ENCODE peak calls at places on chromosome 11, in four cellular contexts. W is activated CD4-positive, CD25-positive, alpha-beta regulatory T cell; J is SJSA1; K is stimulated activated CD4-positive, alpha-beta T cell treated with anti-CD3 and anti-CD28 coated beads, Interleukin-4, amount 100 ng/mL, for 1 hour. X is an unnamed sample.

GRCh38 chr11:118804094-118804493 is 13.1 kb upstream of the DDX6 start:
- DNase-seq in W (no peak), J (no peak), K (no peak), X (no peak)

GRCh38 chr11:132106336-132106982 is 736.0 kb downstream of the NTM start:
- DNase-seq in W (no peak), J (no peak), K (no peak), X (no peak)

GRCh38 chr11:117197516-117198456 is 1.4 kb upstream of the TAGLN start:
- DNase-seq in W (no peak), J (peak; percentile 16), K (no peak), X (peak; percentile 31)

GRCh38 chr11:27619039-27619438 is 81.2 kb downstream of the BDNF start:
- DNase-seq in W (no peak), J (no peak), K (no peak), X (no peak)

GRCh38 chr11:71426413-71426812 is 21.8 kb downstream of the DHCR7 start:
- DNase-seq in W (no peak), J (no peak), K (no peak), X (no peak)

GRCh38 chr11:116986521-116987105 is 111.6 kb downstream of the SIK3 start:
- DNase-seq in W (no peak), J (peak; percentile 28), K (no peak), X (no peak)

GRCh38 chr11:117384045-117384444 is 56.4 kb downstream of the CEP164 start:
- DNase-seq in W (no peak), J (no peak), K (no peak), X (no peak)

GRCh38 chr11:33959855-33960400 is 68.1 kb upstream of the LMO2 start:
- DNase-seq in W (no peak), J (no peak), K (no peak), X (no peak)

GRCh38 chr11:28535677-28536076 is 427.5 kb downstream of the METTL15 start:
- DNase-seq in W (no peak), J (no peak), K (no peak), X (no peak)

GRCh38 chr11:117704416-117705150 is 92.4 kb downstream of the DSCAML1 start:
- DNase-seq in W (no peak), J (no peak), K (no peak), X (no peak)

GRCh38 chr11:112885744-112886706 is 75.2 kb upstream of the NCAM1 start:
- DNase-seq in W (no peak), J (peak; percentile 23), K (no peak), X (no peak)

GRCh38 chr11:64419818-64420485 is 61.0 kb downstream of the RPS6KA4 start:
- DNase-seq in W (no peak), J (no peak), K (no peak), X (no peak)

GRCh38 chr11:125871391-125872137 is 15.9 kb upstream of the HYLS1 start:
- DNase-seq in W (peak; percentile 3), J (no peak), K (peak; percentile 12), X (peak; percentile 65)

GRCh38 chr11:105046898-105047579 is 1.9 kb upstream of the CARD16 start:
- DNase-seq in W (no peak), J (peak; percentile 92), K (no peak), X (no peak)

GRCh38 chr11:15716550-15716949 is 601.8 kb downstream of the INSC start:
- DNase-seq in W (no peak), J (peak; percentile 53), K (no peak), X (no peak)

GRCh38 chr11:2798951-2799761 is 86.4 kb downstream of the CDKN1C start:
- DNase-seq in W (no peak), J (no peak), K (no peak), X (no peak)

GRCh38 chr11:66978229-66978628 is 3.1 kb downstream of the C11orf86 start:
- DNase-seq in W (no peak), J (no peak), K (no peak), X (no peak)